ENCODE peak calls at places on chromosomes 1 and 21, in six cellular contexts. H is psoas muscle, F is mammary epithelial cell, L is transverse colon, K is A549, Q is IMR-90. T is an unnamed sample.

GRCh38 chr1:199490804-199491527 is 536.5 kb upstream of the NR5A2 start:
- DNase-seq in H (no peak), F (peak; percentile 74), L (no peak), K (no peak), Q (peak; percentile 75), T (no peak)

GRCh38 chr1:1510912-1511532 is 940 bp upstream of the ATAD3A start:
- DNase-seq in H (no peak), F (peak; percentile 28), L (no peak), K (peak; percentile 38), Q (peak; percentile 2), T (peak; percentile 66)

GRCh38 chr1:177255411-177255810 is 84.7 kb downstream of the BRINP2 start:
- DNase-seq in H (no peak), F (peak; percentile 95), L (no peak), K (peak; percentile 35), Q (peak; percentile 78), T (no peak)

GRCh38 chr1:21324368-21325137 is 34.3 kb upstream of the ECE1 start:
- DNase-seq in H (peak; percentile 87), F (peak; percentile 96), L (peak; percentile 83), K (peak; percentile 75), Q (peak; percentile 91), T (peak; percentile 34)

GRCh38 chr1:182615468-182616129 is 11.4 kb upstream of the RGS16 start:
- DNase-seq in H (peak; percentile 82), F (no peak), L (no peak), K (no peak), Q (no peak), T (no peak)

GRCh38 chr21:31905444-31906400 is 32.9 kb downstream of the HUNK start:
- DNase-seq in H (no peak), F (no peak), L (no peak), K (no peak), Q (peak; percentile 38), T (no peak)

GRCh38 chr1:163870666-163871065 is 548.9 kb downstream of the NUF2 start:
- DNase-seq in H (no peak), F (no peak), L (no peak), K (no peak), Q (no peak), T (no peak)

GRCh38 chr21:17466166-17466565 is 46.7 kb upstream of the CXADR start:
- DNase-seq in H (no peak), F (peak; percentile 57), L (peak; percentile 37), K (peak; percentile 28), Q (peak; percentile 83), T (no peak)

GRCh38 chr1:93798301-93798700 is 80.7 kb downstream of the DNTTIP2 start:
- DNase-seq in H (no peak), F (no peak), L (no peak), K (peak; percentile 15), Q (peak; percentile 89), T (no peak)

GRCh38 chr1:29227511-29227910 is 3.2 kb downstream of the MECR start:
- DNase-seq in H (no peak), F (peak; percentile 29), L (no peak), K (no peak), Q (no peak), T (peak; percentile 62)

GRCh38 chr1:36968730-36969129 is 65.6 kb downstream of the GRIK3 start:
- DNase-seq in H (no peak), F (no peak), L (no peak), K (no peak), Q (no peak), T (no peak)

GRCh38 chr1:12478612-12478985 is 139.4 kb downstream of the DHRS3 start:
- DNase-seq in H (no peak), F (no peak), L (peak; percentile 41), K (no peak), Q (no peak), T (no peak)

GRCh38 chr1:16402742-16403141 is 34.5 kb downstream of the SPATA21 start:
- DNase-seq in H (no peak), F (no peak), L (no peak), K (no peak), Q (no peak), T (no peak)

GRCh38 chr1:28122183-28122582 is 33.8 kb upstream of the EYA3 start:
- DNase-seq in H (no peak), F (no peak), L (no peak), K (no peak), Q (peak; percentile 71), T (no peak)

GRCh38 chr1:99707535-99708142 is 58.8 kb downstream of the FRRS1 start:
- DNase-seq in H (peak; percentile 70), F (peak; percentile 38), L (peak; percentile 71), K (peak; percentile 51), Q (peak; percentile 65), T (peak; percentile 40)

GRCh38 chr1:218546314-218546713 is 201.2 kb downstream of the TGFB2 start:
- DNase-seq in H (no peak), F (no peak), L (no peak), K (peak; percentile 32), Q (peak; percentile 32), T (peak; percentile 36)

GRCh38 chr1:231594749-231595148 is 31.8 kb upstream of the DISC1 start:
- DNase-seq in H (no peak), F (no peak), L (no peak), K (no peak), Q (no peak), T (no peak)

GRCh38 chr21:34892196-34892595 is 156.9 kb downstream of the RUNX1 start:
- DNase-seq in H (no peak), F (peak; percentile 39), L (no peak), K (no peak), Q (peak; percentile 45), T (no peak)

GRCh38 chr1:72777918-72778317 is 495.6 kb upstream of the NEGR1 start:
- DNase-seq in H (no peak), F (no peak), L (no peak), K (no peak), Q (no peak), T (no peak)

GRCh38 chr1:89274431-89274857 is 1.8 kb upstream of the GBP5 start:
- DNase-seq in H (no peak), F (peak; percentile 79), L (no peak), K (no peak), Q (peak; percentile 8), T (no peak)

GRCh38 chr1:90162216-90162615 is 167.3 kb downstream of the ZNF326 start:
- DNase-seq in H (no peak), F (peak; percentile 94), L (no peak), K (no peak), Q (no peak), T (no peak)

GRCh38 chr1:15469836-15470495 is 5.9 kb upstream of the CELA2B start:
- DNase-seq in H (no peak), F (no peak), L (no peak), K (no peak), Q (no peak), T (no peak)

GRCh38 chr1:207414606-207415108 is 39.5 kb upstream of the CR2 start:
- DNase-seq in H (no peak), F (no peak), L (no peak), K (no peak), Q (no peak), T (no peak)

GRCh38 chr1:231162300-231162969 is 577 bp downstream of the TRIM67 start:
- DNase-seq in H (peak; percentile 57), F (peak; percentile 44), L (peak; percentile 12), K (peak; percentile 46), Q (peak; percentile 26), T (peak; percentile 85)

GRCh38 chr1:81424056-81424455 is 376.7 kb upstream of the ADGRL2 start:
- DNase-seq in H (no peak), F (no peak), L (no peak), K (no peak), Q (peak; percentile 8), T (no peak)

GRCh38 chr1:6330410-6330827 is 63.1 kb downstream of the ACOT7 start:
- DNase-seq in H (no peak), F (no peak), L (no peak), K (no peak), Q (peak; percentile 82), T (no peak)

GRCh38 chr1:49318218-49318617 is 541.5 kb upstream of the BEND5 start:
- DNase-seq in H (no peak), F (no peak), L (no peak), K (no peak), Q (no peak), T (no peak)

GRCh38 chr1:154747841-154748766 is 122.0 kb downstream of the KCNN3 start:
- DNase-seq in H (no peak), F (no peak), L (peak; percentile 48), K (no peak), Q (no peak), T (no peak)

DNA sequence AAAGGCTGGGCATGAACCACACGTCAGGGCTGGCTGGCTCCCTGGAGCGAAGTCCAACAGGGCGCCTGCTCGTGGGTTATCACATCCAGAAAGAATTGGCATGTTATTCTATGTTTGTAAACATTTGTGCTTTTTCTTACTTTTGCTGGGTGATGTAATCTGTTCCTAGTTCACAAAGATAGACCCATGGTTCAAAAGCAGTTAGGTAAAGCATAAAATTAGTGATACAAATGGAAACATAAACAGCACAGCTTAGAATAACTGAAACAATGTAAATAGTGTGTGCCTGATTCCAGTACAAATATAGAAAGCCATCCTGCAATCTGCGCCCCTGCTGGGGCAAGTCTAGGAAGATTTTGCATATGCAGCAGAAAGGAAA is 184.0 kb upstream of the C1orf174 start:
- DNase-seq in H (no peak), F (no peak), L (no peak), K (no peak), Q (no peak), T (no peak)
- H3K9me3 ChIP-seq in H (no peaks in the 10 kb centered on the region), F (peaks cover 27% of the 10 kb centered on the region), L (no peaks in the 10 kb centered on the region), K (no peaks in the 10 kb centered on the region), Q (peaks cover 38% of the 10 kb centered on the region), T (no peaks in the 10 kb centered on the region)

DNA sequence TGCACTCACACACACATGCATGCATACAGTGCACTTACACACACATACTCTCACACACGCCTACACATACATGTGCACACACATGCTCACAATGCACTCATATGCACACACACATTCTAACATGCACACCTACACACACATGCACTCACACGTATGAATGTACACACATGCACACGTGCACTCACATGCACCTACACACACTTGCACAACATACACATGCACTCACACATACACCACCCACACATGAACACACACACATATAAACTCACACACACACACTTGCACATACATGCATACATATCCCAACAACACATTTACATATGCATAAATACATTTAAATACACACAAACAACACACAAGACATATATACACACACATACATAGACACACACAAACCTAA is 30.6 kb downstream of the OBSCN start:
- DNase-seq in H (no peak), F (no peak), L (no peak), K (no peak), Q (no peak), T (no peak)
- H3K9me3 ChIP-seq in H (no peaks in the 10 kb centered on the region), F (peaks cover 20% of the 10 kb centered on the region), L (peaks cover 5% of the 10 kb centered on the region), K (peaks cover 62% of the 10 kb centered on the region), Q (peaks cover 27% of the 10 kb centered on the region), T (peaks cover 20% of the 10 kb centered on the region)

GRCh38 chr21:27145134-27145798 is 178.4 kb upstream of the ADAMTS5 start:
- DNase-seq in H (no peak), F (no peak), L (no peak), K (no peak), Q (no peak), T (no peak)
- H3K9me3 ChIP-seq in H (no peaks in the 10 kb centered on the region), F (peaks cover 3% of the 10 kb centered on the region), L (no peaks in the 10 kb centered on the region), K (no peaks in the 10 kb centered on the region), Q (no peaks in the 10 kb centered on the region), T (no peaks in the 10 kb centered on the region)

DNA sequence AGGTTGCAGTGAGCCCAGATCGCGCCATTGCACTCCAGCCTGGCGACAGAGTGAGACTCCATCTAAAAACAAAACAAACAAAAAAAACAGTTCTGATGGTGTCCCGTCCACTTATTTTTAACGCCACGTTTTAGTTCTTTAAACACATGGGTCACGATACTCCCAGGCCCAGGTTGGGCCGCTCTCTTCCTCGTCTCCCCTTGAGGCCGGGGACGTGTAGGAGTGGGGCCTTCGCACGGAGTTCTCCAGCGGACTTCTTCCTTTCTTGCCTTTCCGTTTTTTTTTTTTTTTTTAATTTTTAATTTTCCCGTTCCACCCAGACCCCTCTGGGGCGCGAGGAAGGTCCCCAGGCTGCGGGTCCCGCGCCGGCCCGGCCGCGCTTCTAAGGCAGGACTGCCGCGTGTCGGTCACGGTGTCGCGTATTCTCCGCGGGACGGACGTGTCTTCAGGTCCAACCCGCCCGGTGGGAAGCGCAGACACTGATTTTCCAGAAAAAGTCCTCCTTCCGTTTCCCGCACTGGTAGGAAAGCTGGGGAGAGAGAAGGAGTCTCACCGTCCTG is 47.5 kb upstream of the SLC19A1 start:
- DNase-seq in H (peak; percentile 45), F (no peak), L (no peak), K (no peak), Q (no peak), T (no peak)
- H3K9me3 ChIP-seq in H (peaks cover 25% of the 10 kb centered on the region), F (peaks cover 9% of the 10 kb centered on the region), L (peaks cover 12% of the 10 kb centered on the region), K (peaks cover 18% of the 10 kb centered on the region), Q (peaks cover 34% of the 10 kb centered on the region), T (peaks cover 18% of the 10 kb centered on the region)

T was measured in Caco-2.